ENCODE peak calls at places on chromosomes 1 and 21, in six cellular contexts. A is heart left ventricle, P is fibroblast of the aortic adventitia, G is GM06990, I is right cardiac atrium, N is GM23338. J is an unnamed sample.
A peak's percentile ranks its signal among the peaks of the same experiment; 100 is the strongest.

GRCh38 chr1:2322065-2322571 is 69.2 kb downstream of the MORN1 start:
- DNase-seq in A (peak; percentile 74), P (peak; percentile 90), G (no peak), I (peak; percentile 88), N (peak; percentile 67), J (no peak)

GRCh38 chr1:108746382-108747127 is at the start of gene STXBP3:
- DNase-seq in A (peak; percentile 99), P (peak; percentile 99), G (peak; percentile 97), I (peak; percentile 99), N (peak; percentile 99), J (peak; percentile 99)

GRCh38 chr1:197915217-197915616 is 2.0 kb upstream of the LHX9 start:
- DNase-seq in A (no peak), P (no peak), G (no peak), I (no peak), N (peak; percentile 20), J (no peak)

GRCh38 chr1:161989108-161989507 is 34.6 kb downstream of the OLFML2B start:
- DNase-seq in A (no peak), P (no peak), G (no peak), I (no peak), N (no peak), J (no peak)

GRCh38 chr1:162908780-162909179 is 47.8 kb upstream of the CCDC190 start:
- DNase-seq in A (no peak), P (peak; percentile 80), G (no peak), I (no peak), N (no peak), J (no peak)

GRCh38 chr1:3063379-3064295 is 5.4 kb upstream of the PRDM16 start:
- DNase-seq in A (no peak), P (no peak), G (no peak), I (peak; percentile 41), N (peak; percentile 48), J (peak; percentile 26)

GRCh38 chr1:8112611-8113256 is 86.6 kb upstream of the ERRFI1 start:
- DNase-seq in A (no peak), P (no peak), G (no peak), I (no peak), N (no peak), J (no peak)

GRCh38 chr1:21946836-21947587 is 9.9 kb upstream of the HSPG2 start:
- DNase-seq in A (no peak), P (no peak), G (no peak), I (peak; percentile 35), N (peak; percentile 41), J (no peak)

GRCh38 chr1:39639333-39640130 is at the start of gene HEYL:
- DNase-seq in A (peak; percentile 86), P (no peak), G (peak; percentile 39), I (peak; percentile 86), N (peak; percentile 92), J (no peak)

GRCh38 chr1:159207774-159208459 is 3.2 kb downstream of the ACKR1 start:
- DNase-seq in A (no peak), P (no peak), G (no peak), I (no peak), N (peak; percentile 63), J (peak; percentile 31)

GRCh38 chr1:42990757-42991346 is 32.2 kb upstream of the SLC2A1 start:
- DNase-seq in A (no peak), P (no peak), G (no peak), I (no peak), N (no peak), J (no peak)

GRCh38 chr1:111441573-111442192 is 7.4 kb downstream of the WDR77 start:
- DNase-seq in A (peak; percentile 17), P (no peak), G (no peak), I (peak; percentile 27), N (peak; percentile 82), J (no peak)

GRCh38 chr21:35045539-35046222 is 3.4 kb downstream of the RUNX1 start:
- DNase-seq in A (no peak), P (no peak), G (peak; percentile 35), I (no peak), N (no peak), J (no peak)

GRCh38 chr21:45390121-45390751 is 14.7 kb upstream of the COL18A1 start:
- DNase-seq in A (no peak), P (no peak), G (no peak), I (peak; percentile 5), N (no peak), J (no peak)

GRCh38 chr1:172837816-172838680 is 179.1 kb downstream of the FASLG start:
- DNase-seq in A (no peak), P (peak; percentile 61), G (peak; percentile 37), I (no peak), N (no peak), J (no peak)

GRCh38 chr1:84675106-84675505 is 15.2 kb downstream of the SSX2IP start:
- DNase-seq in A (no peak), P (peak; percentile 17), G (no peak), I (no peak), N (no peak), J (no peak)

GRCh38 chr1:115838805-115839705 is 1.9 kb downstream of the NHLH2 start:
- DNase-seq in A (no peak), P (no peak), G (peak; percentile 6), I (peak; percentile 18), N (peak; percentile 85), J (no peak)

GRCh38 chr21:36693144-36694040 is 5.5 kb upstream of the SIM2 start:
- DNase-seq in A (no peak), P (no peak), G (no peak), I (no peak), N (peak; percentile 72), J (no peak)

GRCh38 chr1:48250572-48250971 is 28.1 kb downstream of the SLC5A9 start:
- DNase-seq in A (no peak), P (no peak), G (no peak), I (no peak), N (no peak), J (no peak)

GRCh38 chr1:178134061-178134460 is 40.2 kb downstream of the RASAL2 start:
- DNase-seq in A (peak; percentile 64), P (peak; percentile 88), G (no peak), I (no peak), N (no peak), J (no peak)

GRCh38 chr1:111378806-111379205 is 48.7 kb downstream of the OVGP1 start:
- DNase-seq in A (no peak), P (no peak), G (no peak), I (no peak), N (no peak), J (no peak)

GRCh38 chr1:11767932-11768704 is 6.1 kb downstream of the C1orf167 start:
- DNase-seq in A (no peak), P (no peak), G (no peak), I (no peak), N (no peak), J (no peak)

GRCh38 chr1:247883346-247883745 is 12.0 kb upstream of the OR2W3 start:
- DNase-seq in A (no peak), P (no peak), G (no peak), I (no peak), N (peak; percentile 33), J (no peak)

GRCh38 chr21:29627905-29628304 is 311.9 kb downstream of the GRIK1 start:
- DNase-seq in A (no peak), P (no peak), G (no peak), I (no peak), N (no peak), J (no peak)

GRCh38 chr1:235708390-235708962 is 58.9 kb upstream of the GNG4 start:
- DNase-seq in A (no peak), P (peak; percentile 37), G (no peak), I (no peak), N (no peak), J (no peak)

GRCh38 chr21:45622416-45623097 is 21.0 kb upstream of the PCBP3 start:
- DNase-seq in A (no peak), P (no peak), G (no peak), I (no peak), N (no peak), J (no peak)

GRCh38 chr1:234402939-234403338 is 29.7 kb downstream of the COA6 start:
- DNase-seq in A (no peak), P (no peak), G (no peak), I (no peak), N (no peak), J (no peak)

GRCh38 chr1:175514309-175515001 is 228.9 kb downstream of the TNR start:
- DNase-seq in A (peak; percentile 25), P (no peak), G (no peak), I (no peak), N (no peak), J (no peak)

GRCh38 chr1:193729429-193729828 is 543.0 kb upstream of the B3GALT2 start:
- DNase-seq in A (no peak), P (no peak), G (no peak), I (no peak), N (no peak), J (no peak)

GRCh38 chr21:32886339-32886738 is 114.8 kb upstream of the PAXBP1 start:
- DNase-seq in A (no peak), P (peak; percentile 3), G (no peak), I (no peak), N (no peak), J (no peak)
- H3K4me3 ChIP-seq in A (no peak overlapping the region), P (peak overlapping the region; percentile 18), G (no peak overlapping the region), I (no peak overlapping the region), N (no peak overlapping the region), J (no peak overlapping the region)

DNA sequence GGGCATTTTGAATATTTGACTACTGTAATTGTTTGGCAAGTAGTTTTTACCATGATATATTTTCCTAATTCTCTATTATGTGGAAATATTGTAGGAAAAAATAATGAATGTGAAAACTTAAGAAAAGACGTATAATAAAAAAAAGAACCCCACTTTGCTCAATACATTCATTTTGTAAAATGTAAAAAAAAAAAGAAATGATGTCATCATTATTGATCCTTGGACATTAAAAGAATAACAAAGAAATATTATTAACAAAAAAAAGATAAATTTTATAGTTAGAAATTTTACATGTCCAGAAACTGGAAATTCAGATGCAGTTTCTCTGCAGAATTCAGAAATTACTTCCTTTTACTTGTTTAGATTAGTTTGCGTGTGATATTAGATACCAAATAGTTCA is 5.2 kb downstream of the GIPC2 start:
- DNase-seq in A (no peak), P (no peak), G (no peak), I (no peak), N (no peak), J (no peak)
- H3K4me3 ChIP-seq in A (no peak overlapping the region), P (no peak overlapping the region), G (no peak overlapping the region), I (no peak overlapping the region), N (no peak overlapping the region), J (no peak overlapping the region)

DNA sequence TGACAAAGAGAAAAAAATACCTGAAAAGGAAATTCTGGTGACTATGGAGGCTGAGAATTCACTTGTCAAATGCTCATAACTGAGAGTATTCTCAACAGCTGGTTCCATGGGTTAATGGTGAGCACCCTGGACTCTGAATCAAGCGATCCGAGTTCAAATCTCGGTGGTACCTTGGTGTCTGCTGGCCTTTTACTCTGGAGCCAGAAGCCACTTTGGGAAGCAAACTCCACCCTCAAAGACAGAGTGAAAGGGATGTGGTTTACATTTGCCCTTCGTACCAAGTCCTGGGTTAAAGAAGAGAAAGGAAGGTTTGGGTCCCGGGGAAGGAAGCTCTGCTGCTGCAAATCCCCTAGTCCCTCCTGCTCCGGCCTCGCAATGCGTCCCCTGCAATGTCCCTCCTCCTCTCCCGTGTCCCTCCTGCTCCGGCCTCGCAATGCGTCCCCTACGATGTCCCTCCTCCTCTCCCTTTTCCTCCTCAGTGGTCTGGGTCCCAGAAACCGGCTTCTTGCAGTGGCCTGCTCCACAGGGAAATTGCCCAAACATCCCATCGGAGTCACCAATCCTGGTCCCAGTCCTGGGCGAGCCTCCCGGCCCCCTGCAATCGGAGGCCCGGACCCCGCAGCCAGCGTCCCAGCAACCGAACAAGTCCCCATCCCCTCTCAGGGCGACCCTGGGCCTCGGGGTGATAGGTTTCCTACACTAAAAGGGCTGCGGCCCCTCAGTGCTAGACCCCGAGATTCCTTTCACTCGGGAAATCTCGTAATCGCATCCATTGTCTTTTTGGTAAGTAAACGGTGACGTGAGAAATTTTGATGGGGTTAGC is 129.4 kb downstream of the PPIAL4G start:
- DNase-seq in A (no peak), P (peak; percentile 85), G (peak; percentile 38), I (no peak), N (peak; percentile 88), J (no peak)
- H3K4me3 ChIP-seq in A (no peak overlapping the region), P (no peak overlapping the region), G (no peak overlapping the region), I (no peak overlapping the region), N (peak overlapping the region; percentile 75), J (no peak overlapping the region)

GRCh38 chr1:246219508-246220030 is 287.5 kb downstream of the SMYD3 start:
- DNase-seq in A (no peak), P (no peak), G (peak; percentile 18), I (no peak), N (peak; percentile 28), J (no peak)
- H3K4me3 ChIP-seq in A (no peak overlapping the region), P (no peak overlapping the region), G (no peak overlapping the region), I (no peak overlapping the region), N (no peak overlapping the region), J (no peak overlapping the region)

J was measured in dorsolateral prefrontal cortex.